ENCODE peak calls at places on chromosome 1, in seven cellular contexts. One of them, this sample, is unnamed.

GRCh38 chr1:13228343-13228781 is 2.4 kb upstream of the PRAMEF18 start:
- DNase-seq in foreskin keratinocyte: no peak
- DNase-seq in NCI-H345: no peak
- DNase-seq in activated naive CD8-positive, alpha-beta T cell treated with anti-CD3 and anti-CD28 coated beads, Interleukin-2, amount 50 U/mL, for 24 hours: peak; percentile 52
- DNase-seq in NCI-H187: peak; percentile 5
- DNase-seq in mesendoderm: no peak
- DNase-seq in KG1: peak; percentile 4
- DNase-seq in this sample: no peak

GRCh38 chr1:9009438-9010366 is 16.5 kb downstream of the SLC2A7 start:
- DNase-seq in NCI-H187: no peak
- DNase-seq in KG1: no peak
- DNase-seq in activated naive CD8-positive, alpha-beta T cell treated with anti-CD3 and anti-CD28 coated beads, Interleukin-2, amount 50 U/mL, for 24 hours: peak; percentile 60
- DNase-seq in mesendoderm: peak; percentile 88
- DNase-seq in foreskin keratinocyte: no peak
- DNase-seq in NCI-H345: no peak
- DNase-seq in this sample: no peak

GRCh38 chr1:238334170-238334569 is 443.4 kb upstream of the ZP4 start:
- DNase-seq in activated naive CD8-positive, alpha-beta T cell treated with anti-CD3 and anti-CD28 coated beads, Interleukin-2, amount 50 U/mL, for 24 hours: no peak
- DNase-seq in NCI-H187: no peak
- DNase-seq in KG1: no peak
- DNase-seq in foreskin keratinocyte: no peak
- DNase-seq in NCI-H345: no peak
- DNase-seq in mesendoderm: no peak
- DNase-seq in this sample: no peak

GRCh38 chr1:10691740-10692125 is 104.7 kb downstream of the CASZ1 start:
- DNase-seq in activated naive CD8-positive, alpha-beta T cell treated with anti-CD3 and anti-CD28 coated beads, Interleukin-2, amount 50 U/mL, for 24 hours: peak; percentile 21
- DNase-seq in KG1: no peak
- DNase-seq in foreskin keratinocyte: no peak
- DNase-seq in NCI-H187: no peak
- DNase-seq in mesendoderm: no peak
- DNase-seq in NCI-H345: no peak
- DNase-seq in this sample: no peak

GRCh38 chr1:82395450-82395849 is 594.7 kb downstream of the ADGRL2 start:
- DNase-seq in foreskin keratinocyte: no peak
- DNase-seq in NCI-H345: no peak
- DNase-seq in NCI-H187: no peak
- DNase-seq in KG1: no peak
- DNase-seq in activated naive CD8-positive, alpha-beta T cell treated with anti-CD3 and anti-CD28 coated beads, Interleukin-2, amount 50 U/mL, for 24 hours: no peak
- DNase-seq in mesendoderm: no peak
- DNase-seq in this sample: no peak

GRCh38 chr1:206590025-206590834 is 22.0 kb downstream of the EIF2D start:
- DNase-seq in activated naive CD8-positive, alpha-beta T cell treated with anti-CD3 and anti-CD28 coated beads, Interleukin-2, amount 50 U/mL, for 24 hours: peak; percentile 59
- DNase-seq in KG1: no peak
- DNase-seq in NCI-H187: no peak
- DNase-seq in foreskin keratinocyte: peak; percentile 82
- DNase-seq in mesendoderm: peak; percentile 13
- DNase-seq in NCI-H345: no peak
- DNase-seq in this sample: no peak

GRCh38 chr1:39081266-39082139 is 55.4 kb downstream of the NDUFS5 start:
- DNase-seq in activated naive CD8-positive, alpha-beta T cell treated with anti-CD3 and anti-CD28 coated beads, Interleukin-2, amount 50 U/mL, for 24 hours: peak; percentile 35
- DNase-seq in NCI-H345: peak; percentile 35
- DNase-seq in foreskin keratinocyte: no peak
- DNase-seq in KG1: no peak
- DNase-seq in mesendoderm: no peak
- DNase-seq in NCI-H187: no peak
- DNase-seq in this sample: peak; percentile 36

GRCh38 chr1:151790940-151791651 is 796 bp upstream of the TDRKH start:
- DNase-seq in NCI-H187: no peak
- DNase-seq in NCI-H345: peak; percentile 48
- DNase-seq in KG1: peak; percentile 65
- DNase-seq in mesendoderm: peak; percentile 23
- DNase-seq in foreskin keratinocyte: no peak
- DNase-seq in activated naive CD8-positive, alpha-beta T cell treated with anti-CD3 and anti-CD28 coated beads, Interleukin-2, amount 50 U/mL, for 24 hours: peak; percentile 25
- DNase-seq in this sample: peak; percentile 4

GRCh38 chr1:183070923-183071618 is 47.9 kb downstream of the LAMC1 start:
- DNase-seq in KG1: no peak
- DNase-seq in mesendoderm: peak; percentile 65
- DNase-seq in NCI-H187: no peak
- DNase-seq in foreskin keratinocyte: no peak
- DNase-seq in activated naive CD8-positive, alpha-beta T cell treated with anti-CD3 and anti-CD28 coated beads, Interleukin-2, amount 50 U/mL, for 24 hours: no peak
- DNase-seq in NCI-H345: no peak
- DNase-seq in this sample: no peak

GRCh38 chr1:155759966-155760630 is 71.2 kb downstream of the DAP3 start:
- DNase-seq in activated naive CD8-positive, alpha-beta T cell treated with anti-CD3 and anti-CD28 coated beads, Interleukin-2, amount 50 U/mL, for 24 hours: no peak
- DNase-seq in mesendoderm: peak; percentile 18
- DNase-seq in KG1: no peak
- DNase-seq in NCI-H345: no peak
- DNase-seq in foreskin keratinocyte: peak; percentile 85
- DNase-seq in NCI-H187: no peak
- DNase-seq in this sample: no peak

GRCh38 chr1:49842596-49842995 is 181.2 kb downstream of the AGBL4 start:
- DNase-seq in foreskin keratinocyte: no peak
- DNase-seq in KG1: no peak
- DNase-seq in NCI-H187: no peak
- DNase-seq in activated naive CD8-positive, alpha-beta T cell treated with anti-CD3 and anti-CD28 coated beads, Interleukin-2, amount 50 U/mL, for 24 hours: no peak
- DNase-seq in mesendoderm: no peak
- DNase-seq in NCI-H345: no peak
- DNase-seq in this sample: no peak

GRCh38 chr1:156420209-156421061 is 51.4 kb downstream of the RHBG start:
- DNase-seq in mesendoderm: peak; percentile 49
- DNase-seq in foreskin keratinocyte: no peak
- DNase-seq in NCI-H345: no peak
- DNase-seq in KG1: no peak
- DNase-seq in activated naive CD8-positive, alpha-beta T cell treated with anti-CD3 and anti-CD28 coated beads, Interleukin-2, amount 50 U/mL, for 24 hours: peak; percentile 42
- DNase-seq in NCI-H187: no peak
- DNase-seq in this sample: no peak

GRCh38 chr1:225347123-225347683 is 80.6 kb downstream of the LBR start:
- DNase-seq in foreskin keratinocyte: no peak
- DNase-seq in activated naive CD8-positive, alpha-beta T cell treated with anti-CD3 and anti-CD28 coated beads, Interleukin-2, amount 50 U/mL, for 24 hours: no peak
- DNase-seq in KG1: no peak
- DNase-seq in NCI-H345: no peak
- DNase-seq in mesendoderm: no peak
- DNase-seq in NCI-H187: no peak
- DNase-seq in this sample: no peak

GRCh38 chr1:15833069-15833679 is 14.3 kb upstream of the SPEN start:
- DNase-seq in NCI-H187: peak; percentile 32
- DNase-seq in activated naive CD8-positive, alpha-beta T cell treated with anti-CD3 and anti-CD28 coated beads, Interleukin-2, amount 50 U/mL, for 24 hours: peak; percentile 40
- DNase-seq in KG1: no peak
- DNase-seq in mesendoderm: no peak
- DNase-seq in NCI-H345: peak; percentile 10
- DNase-seq in foreskin keratinocyte: peak; percentile 79
- DNase-seq in this sample: peak; percentile 65

GRCh38 chr1:75233302-75233929 is 99.2 kb downstream of the LHX8 start:
- DNase-seq in NCI-H345: peak; percentile 42
- DNase-seq in mesendoderm: peak; percentile 47
- DNase-seq in KG1: no peak
- DNase-seq in activated naive CD8-positive, alpha-beta T cell treated with anti-CD3 and anti-CD28 coated beads, Interleukin-2, amount 50 U/mL, for 24 hours: no peak
- DNase-seq in NCI-H187: peak; percentile 1
- DNase-seq in foreskin keratinocyte: peak; percentile 7
- DNase-seq in this sample: peak; percentile 29

GRCh38 chr1:231738554-231738953 is 112.0 kb downstream of the DISC1 start:
- DNase-seq in activated naive CD8-positive, alpha-beta T cell treated with anti-CD3 and anti-CD28 coated beads, Interleukin-2, amount 50 U/mL, for 24 hours: no peak
- DNase-seq in NCI-H345: no peak
- DNase-seq in foreskin keratinocyte: no peak
- DNase-seq in NCI-H187: no peak
- DNase-seq in mesendoderm: no peak
- DNase-seq in KG1: no peak
- DNase-seq in this sample: no peak

GRCh38 chr1:154501423-154502065 is 475 bp upstream of the TDRD10 start:
- DNase-seq in NCI-H187: no peak
- DNase-seq in activated naive CD8-positive, alpha-beta T cell treated with anti-CD3 and anti-CD28 coated beads, Interleukin-2, amount 50 U/mL, for 24 hours: no peak
- DNase-seq in NCI-H345: no peak
- DNase-seq in mesendoderm: peak; percentile 27
- DNase-seq in KG1: no peak
- DNase-seq in foreskin keratinocyte: no peak
- DNase-seq in this sample: no peak

GRCh38 chr1:16064536-16065196 is 8.8 kb downstream of the FAM131C start:
- DNase-seq in KG1: no peak
- DNase-seq in mesendoderm: no peak
- DNase-seq in activated naive CD8-positive, alpha-beta T cell treated with anti-CD3 and anti-CD28 coated beads, Interleukin-2, amount 50 U/mL, for 24 hours: no peak
- DNase-seq in NCI-H187: no peak
- DNase-seq in foreskin keratinocyte: no peak
- DNase-seq in NCI-H345: no peak
- DNase-seq in this sample: no peak

GRCh38 chr1:208977861-208978260 is 605.7 kb upstream of the CAMK1G start:
- DNase-seq in NCI-H187: no peak
- DNase-seq in foreskin keratinocyte: no peak
- DNase-seq in activated naive CD8-positive, alpha-beta T cell treated with anti-CD3 and anti-CD28 coated beads, Interleukin-2, amount 50 U/mL, for 24 hours: no peak
- DNase-seq in KG1: no peak
- DNase-seq in mesendoderm: no peak
- DNase-seq in NCI-H345: no peak
- DNase-seq in this sample: no peak

GRCh38 chr1:80054129-80054528 is 1047.6 kb upstream of the ADGRL4 start:
- DNase-seq in KG1: no peak
- DNase-seq in foreskin keratinocyte: peak; percentile 97
- DNase-seq in activated naive CD8-positive, alpha-beta T cell treated with anti-CD3 and anti-CD28 coated beads, Interleukin-2, amount 50 U/mL, for 24 hours: no peak
- DNase-seq in NCI-H187: peak; percentile 85
- DNase-seq in NCI-H345: peak; percentile 97
- DNase-seq in mesendoderm: no peak
- DNase-seq in this sample: peak; percentile 93